ENCODE peak calls at places on chromosomes 12 and 14, in four cellular contexts. One of them, this sample, is unnamed.

GRCh38 chr12:27305673-27306504 is 26.7 kb upstream of the BMAL2 start:
- DNase-seq in endothelial cell: no peak
- DNase-seq in pons: peak; percentile 48
- DNase-seq in T-helper 2 cell: no peak
- DNase-seq in this sample: no peak

GRCh38 chr12:104667139-104667538 is 210.4 kb downstream of the CHST11 start:
- DNase-seq in pons: no peak
- DNase-seq in T-helper 2 cell: no peak
- DNase-seq in endothelial cell: no peak
- DNase-seq in this sample: no peak

GRCh38 chr12:460301-461230 is 827 bp downstream of the B4GALNT3 start:
- DNase-seq in pons: no peak
- DNase-seq in endothelial cell: peak; percentile 28
- DNase-seq in T-helper 2 cell: no peak
- DNase-seq in this sample: no peak

GRCh38 chr12:94180558-94181296 is 32.4 kb downstream of the PLXNC1 start:
- DNase-seq in endothelial cell: no peak
- DNase-seq in pons: no peak
- DNase-seq in T-helper 2 cell: no peak
- DNase-seq in this sample: no peak

GRCh38 chr14:22131749-22132476 is 457.1 kb downstream of the DAD1 start:
- DNase-seq in pons: no peak
- DNase-seq in endothelial cell: peak; percentile 22
- DNase-seq in T-helper 2 cell: no peak
- DNase-seq in this sample: no peak

GRCh38 chr12:100672075-100672592 is 98.7 kb downstream of the GAS2L3 start:
- DNase-seq in endothelial cell: peak; percentile 45
- DNase-seq in T-helper 2 cell: peak; percentile 9
- DNase-seq in pons: no peak
- DNase-seq in this sample: no peak

GRCh38 chr12:29283969-29284368 is 97.0 kb downstream of the ERGIC2 start:
- DNase-seq in T-helper 2 cell: no peak
- DNase-seq in endothelial cell: no peak
- DNase-seq in pons: no peak
- DNase-seq in this sample: no peak

GRCh38 chr14:105197274-105197673 is 16.2 kb upstream of the NUDT14 start:
- DNase-seq in endothelial cell: no peak
- DNase-seq in pons: peak; percentile 65
- DNase-seq in T-helper 2 cell: no peak
- DNase-seq in this sample: no peak

GRCh38 chr12:63319386-63319785 is 168.4 kb upstream of the AVPR1A start:
- DNase-seq in T-helper 2 cell: no peak
- DNase-seq in endothelial cell: no peak
- DNase-seq in pons: no peak
- DNase-seq in this sample: peak; percentile 27

GRCh38 chr14:60090864-60091519 is 731 bp upstream of the PCNX4 start:
- DNase-seq in endothelial cell: no peak
- DNase-seq in pons: peak; percentile 71
- DNase-seq in T-helper 2 cell: no peak
- DNase-seq in this sample: peak; percentile 64

GRCh38 chr14:24274101-24274543 is 2.7 kb upstream of the RABGGTA start:
- DNase-seq in endothelial cell: no peak
- DNase-seq in pons: peak; percentile 87
- DNase-seq in T-helper 2 cell: peak; percentile 18
- DNase-seq in this sample: no peak

GRCh38 chr14:36316131-36316530 is 4.3 kb downstream of the MBIP start:
- DNase-seq in pons: no peak
- DNase-seq in T-helper 2 cell: no peak
- DNase-seq in endothelial cell: no peak
- DNase-seq in this sample: no peak

GRCh38 chr14:50759800-50760543 is 71.0 kb downstream of the NIN start:
- DNase-seq in endothelial cell: no peak
- DNase-seq in T-helper 2 cell: no peak
- DNase-seq in pons: no peak
- DNase-seq in this sample: no peak

GRCh38 chr12:2306686-2307249 is 254.0 kb downstream of the CACNA1C start:
- DNase-seq in T-helper 2 cell: no peak
- DNase-seq in pons: no peak
- DNase-seq in endothelial cell: no peak
- DNase-seq in this sample: no peak

GRCh38 chr12:122610911-122611310 is 83.9 kb downstream of the KNTC1 start:
- DNase-seq in pons: no peak
- DNase-seq in T-helper 2 cell: no peak
- DNase-seq in endothelial cell: no peak
- DNase-seq in this sample: no peak

GRCh38 chr14:78758333-78758732 is 588.2 kb downstream of the NRXN3 start:
- DNase-seq in T-helper 2 cell: no peak
- DNase-seq in endothelial cell: peak; percentile 46
- DNase-seq in pons: peak; percentile 84
- DNase-seq in this sample: peak; percentile 43

GRCh38 chr12:114186241-114187002 is 219.5 kb downstream of the TBX5 start:
- DNase-seq in T-helper 2 cell: no peak
- DNase-seq in endothelial cell: no peak
- DNase-seq in pons: peak; percentile 98
- DNase-seq in this sample: peak; percentile 94

GRCh38 chr12:1117970-1118563 is 127.0 kb downstream of the ERC1 start:
- DNase-seq in pons: peak; percentile 69
- DNase-seq in endothelial cell: peak; percentile 58
- DNase-seq in T-helper 2 cell: peak; percentile 56
- DNase-seq in this sample: peak; percentile 38

GRCh38 chr12:89373772-89374572 is 21.7 kb upstream of the DUSP6 start:
- DNase-seq in T-helper 2 cell: no peak
- DNase-seq in pons: no peak
- DNase-seq in endothelial cell: no peak
- DNase-seq in this sample: peak; percentile 77

GRCh38 chr14:22978873-22979671 is 3.3 kb downstream of the AJUBA start:
- DNase-seq in pons: no peak
- DNase-seq in endothelial cell: no peak
- DNase-seq in T-helper 2 cell: no peak
- DNase-seq in this sample: no peak

GRCh38 chr12:11174022-11174421 is 3.0 kb downstream of the SMIM10L1 start:
- DNase-seq in T-helper 2 cell: no peak
- DNase-seq in endothelial cell: no peak
- DNase-seq in pons: no peak
- DNase-seq in this sample: no peak

GRCh38 chr14:23071244-23071974 is 14.1 kb upstream of the CDH24 start:
- DNase-seq in pons: peak; percentile 90
- DNase-seq in endothelial cell: peak; percentile 81
- DNase-seq in T-helper 2 cell: peak; percentile 70
- DNase-seq in this sample: peak; percentile 88

GRCh38 chr14:44803239-44803905 is 158.4 kb downstream of the KLHL28 start:
- DNase-seq in T-helper 2 cell: no peak
- DNase-seq in endothelial cell: no peak
- DNase-seq in pons: peak; percentile 66
- DNase-seq in this sample: peak; percentile 53

GRCh38 chr14:26218858-26219257 is 379.0 kb downstream of the NOVA1 start:
- DNase-seq in pons: no peak
- DNase-seq in endothelial cell: no peak
- DNase-seq in T-helper 2 cell: no peak
- DNase-seq in this sample: no peak

GRCh38 chr14:63045234-63045611 is at the start of gene KCNH5:
- DNase-seq in T-helper 2 cell: no peak
- DNase-seq in endothelial cell: peak; percentile 74
- DNase-seq in pons: no peak
- DNase-seq in this sample: peak; percentile 26

GRCh38 chr12:132366341-132366861 is 37.0 kb upstream of the GALNT9 start:
- DNase-seq in T-helper 2 cell: no peak
- DNase-seq in pons: no peak
- DNase-seq in endothelial cell: no peak
- DNase-seq in this sample: no peak

GRCh38 chr14:101687756-101688546 is 73.6 kb upstream of the PPP2R5C start:
- DNase-seq in pons: no peak
- DNase-seq in endothelial cell: no peak
- DNase-seq in T-helper 2 cell: no peak
- DNase-seq in this sample: no peak

GRCh38 chr14:70171719-70172118 is 17.0 kb downstream of the SLC8A3 start:
- DNase-seq in T-helper 2 cell: no peak
- DNase-seq in pons: no peak
- DNase-seq in endothelial cell: no peak
- DNase-seq in this sample: no peak

GRCh38 chr14:92465353-92466067 is 48.1 kb upstream of the RIN3 start:
- DNase-seq in endothelial cell: no peak
- DNase-seq in T-helper 2 cell: no peak
- DNase-seq in pons: no peak
- DNase-seq in this sample: no peak

GRCh38 chr14:96502621-96503251 is 554 bp downstream of the PAPOLA start:
- DNase-seq in pons: peak; percentile 49
- DNase-seq in endothelial cell: peak; percentile 77
- DNase-seq in T-helper 2 cell: no peak
- DNase-seq in this sample: peak; percentile 38

GRCh38 chr12:62250671-62251608 is 9.3 kb upstream of the USP15 start:
- DNase-seq in T-helper 2 cell: no peak
- DNase-seq in endothelial cell: no peak
- DNase-seq in pons: no peak
- DNase-seq in this sample: no peak

GRCh38 chr12:94240171-94240570 is 91.8 kb downstream of the PLXNC1 start:
- DNase-seq in T-helper 2 cell: no peak
- DNase-seq in pons: peak; percentile 22
- DNase-seq in endothelial cell: no peak
- DNase-seq in this sample: no peak

This sample was measured in putamen.